ENCODE peak calls at places on chromosome 17, in seven cellular contexts. O is heart left ventricle, G is sigmoid colon, P is fibroblast of lung, N is upper lobe of right lung, U is neural progenitor cell, T is prostate gland. Q is an unnamed sample. For H3K27me3, the result is how much of the 10 kb centered on the place peaks cover.

GRCh38 chr17:71217769-71218168 is 903.1 kb upstream of the SOX9 start:
- DNase-seq in P (no peak), U (no peak), O (no peak), T (no peak), G (no peak), N (no peak), Q (no peak)

GRCh38 chr17:74748279-74748528 is 224 bp upstream of the NHERF1 start:
- DNase-seq in G (no peak), N (no peak), U (no peak), O (no peak), T (no peak), P (no peak), Q (no peak)

GRCh38 chr17:80195671-80196529 is 24.2 kb downstream of the SGSH start:
- DNase-seq in N (no peak), G (no peak), T (no peak), U (peak), O (no peak), P (no peak), Q (no peak)

GRCh38 chr17:79654960-79655382 is 44.1 kb upstream of the RBFOX3 start:
- DNase-seq in U (no peak), T (peak), N (peak), O (no peak), P (no peak), G (peak), Q (no peak)

GRCh38 chr17:30975042-30975820 is 4.4 kb downstream of the RNF135 start:
- DNase-seq in T (no peak), N (no peak), O (no peak), P (no peak), U (no peak), G (no peak), Q (no peak)

GRCh38 chr17:199195-199604 is 17.8 kb upstream of the DOC2B start:
- DNase-seq in N (no peak), P (peak), G (peak), T (no peak), U (no peak), O (no peak), Q (no peak)

GRCh38 chr17:65446838-65447526 is 114.5 kb downstream of the AXIN2 start:
- DNase-seq in G (no peak), T (no peak), N (no peak), P (no peak), U (no peak), O (no peak), Q (no peak)

GRCh38 chr17:6240001-6240400 is 169.8 kb downstream of the WSCD1 start:
- DNase-seq in O (no peak), N (no peak), U (no peak), T (no peak), G (no peak), P (no peak), Q (no peak)

GRCh38 chr17:37796081-37796480 is 51.2 kb upstream of the HNF1B start:
- DNase-seq in O (no peak), G (no peak), T (no peak), P (no peak), U (no peak), N (no peak), Q (no peak)

GRCh38 chr17:83201206-83202001 is 122.0 kb downstream of the METRNL start:
- DNase-seq in T (peak), U (no peak), N (no peak), O (peak), P (no peak), G (peak), Q (no peak)

GRCh38 chr17:46732754-46733398 is 85.6 kb downstream of the WNT3 start:
- DNase-seq in T (no peak), P (no peak), N (no peak), U (peak), G (no peak), O (no peak), Q (no peak)

GRCh38 chr17:47292206-47292605 is 31.5 kb upstream of the EFCAB13 start:
- DNase-seq in G (no peak), U (no peak), T (no peak), P (no peak), N (no peak), O (no peak), Q (no peak)

GRCh38 chr17:19867094-19867653 is 562 bp downstream of the ULK2 start:
- DNase-seq in T (peak), O (peak), P (peak), G (peak), N (peak), U (peak), Q (no peak)
- TF ChIP-seq CTCF in T (peak), O (peak), P (peak), G (no peak), N (peak), U (peak), Q (peak)

GRCh38 chr17:42632949-42633444 is 23.5 kb downstream of the TUBG1 start:
- DNase-seq in O (no peak), G (no peak), N (no peak), P (no peak), U (no peak), T (no peak), Q (no peak)
- H3K27ac ChIP-seq in O (no peak), G (no peak), N (no peak), P (no peak), U (no peak), T (no peak), Q (no peak)

GRCh38 chr17:36752096-36752888 is 150.9 kb downstream of the MRM1 start:
- DNase-seq in T (no peak), U (no peak), O (no peak), N (no peak), G (no peak), P (no peak), Q (no peak)
- H3K27me3 ChIP-seq in T (under half), U (under half), O (under half), N (under half), G (under half), P (under half), Q (under half)

DNA sequence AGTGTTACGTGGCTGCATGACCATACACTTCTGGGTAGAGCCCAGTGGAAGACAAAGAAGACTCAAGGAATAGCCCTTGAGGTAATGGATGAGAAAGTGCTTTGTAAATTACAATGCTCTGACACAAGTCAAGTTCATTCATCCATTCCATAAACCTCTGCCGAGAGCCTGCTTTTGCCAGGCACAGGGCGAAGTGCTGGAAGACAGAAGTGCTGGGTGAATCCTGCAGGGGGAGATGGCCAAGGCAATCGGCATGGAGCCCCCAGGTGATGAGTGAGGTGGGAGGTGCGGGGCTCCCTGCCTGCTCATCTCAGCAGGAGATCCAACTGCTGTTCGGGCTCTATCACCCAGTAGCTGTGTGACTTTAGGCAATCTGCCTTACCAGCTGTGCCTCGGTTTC is 2.8 kb upstream of the SOCS3 start:
- DNase-seq in N (no peak), G (no peak), O (no peak), U (no peak), P (no peak), T (no peak), Q (no peak)
- TF ChIP-seq CTCF in N (no peak), G (no peak), O (no peak), U (no peak), P (no peak), T (no peak), Q (peak)

GRCh38 chr17:58219007-58219788 is at the start of gene MKS1:
- DNase-seq in G (peak), T (peak), O (peak), N (peak), U (peak), P (peak), Q (peak)

GRCh38 chr17:58224315-58224714 is 5.3 kb upstream of the MKS1 start:
- DNase-seq in U (no peak), P (peak), G (no peak), T (no peak), O (no peak), N (no peak), Q (no peak)

GRCh38 chr17:58215685-58216084 is 3.4 kb downstream of the MKS1 start:
- DNase-seq in O (no peak), P (no peak), N (no peak), G (no peak), U (no peak), T (no peak), Q (no peak)

GRCh38 chr17:58219789-58220183 is 731 bp upstream of the MKS1 start:
- DNase-seq in O (no peak), U (no peak), P (no peak), N (no peak), T (peak), G (no peak), Q (no peak)
- H3K27ac ChIP-seq in O (peak), U (no peak), P (no peak), N (peak), T (peak), G (peak), Q (no peak)

DNA sequence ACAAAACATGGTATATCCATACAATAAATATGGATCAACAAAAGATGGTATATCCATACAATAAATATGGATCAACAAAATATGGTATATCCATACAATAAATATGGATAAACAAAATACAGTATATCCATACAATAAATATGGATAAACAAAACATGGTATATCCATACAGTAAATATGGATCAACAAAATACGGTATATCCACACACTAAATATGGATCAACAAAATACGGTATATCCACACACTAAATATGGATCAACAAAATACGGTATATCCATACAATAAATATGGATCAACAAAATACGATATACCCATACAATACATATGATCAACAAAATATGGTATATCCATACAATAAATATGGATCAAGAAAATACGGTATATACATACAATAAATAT is 8.1 kb downstream of the METTL16 start:
- DNase-seq in G (no peak), U (no peak), P (no peak), N (no peak), O (no peak), T (no peak), Q (no peak)
- H3K27me3 ChIP-seq in G (under half), U (under half), P (under half), N (under half), O (under half), T (under half), Q (under half)

DNA sequence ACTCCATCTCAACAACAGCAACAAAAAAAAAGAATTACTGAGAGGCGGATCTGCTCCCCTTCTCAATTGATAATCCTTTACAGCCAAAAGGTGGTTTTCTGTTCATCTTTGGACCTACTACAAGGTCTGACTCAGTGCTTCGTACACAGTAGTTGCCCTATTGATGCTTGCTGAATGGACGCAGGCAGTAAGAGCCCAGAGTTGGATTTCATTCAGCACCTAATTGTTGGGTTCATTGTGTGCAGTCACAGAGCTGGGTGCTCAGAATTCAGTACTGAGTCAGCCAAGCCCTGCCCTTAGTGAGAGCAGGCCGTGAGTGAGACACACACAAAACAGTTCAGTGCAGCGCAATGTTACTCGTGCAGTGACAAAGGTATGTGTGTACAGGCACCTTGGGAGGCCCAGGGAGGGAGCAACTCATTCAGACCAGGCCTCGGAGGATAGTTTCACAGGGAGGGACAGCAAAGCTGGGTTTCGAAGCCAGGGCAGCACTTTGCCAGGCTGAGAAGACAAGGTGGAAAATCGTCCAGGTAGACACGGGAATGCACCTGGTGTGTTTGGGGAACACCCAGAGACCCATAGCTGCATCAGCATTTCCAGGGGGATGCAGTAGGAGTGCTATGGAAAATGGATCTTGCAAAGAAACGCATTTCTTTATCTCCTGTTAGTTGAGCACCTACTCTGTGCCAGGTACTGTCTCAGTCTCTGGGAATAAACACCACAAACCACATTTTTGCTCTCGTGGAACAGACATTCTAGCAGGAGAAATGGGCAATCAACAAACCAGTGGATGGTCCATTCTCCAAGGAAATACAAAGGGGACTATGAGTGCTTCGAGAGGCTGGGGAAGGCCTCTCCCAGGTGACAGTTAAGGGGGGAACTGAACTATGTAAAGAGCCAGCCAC is 18.1 kb upstream of the KRT17 start:
- DNase-seq in U (no peak), G (no peak), N (no peak), O (no peak), P (no peak), T (no peak), Q (no peak)
- TF ChIP-seq CTCF in U (no peak), G (no peak), N (no peak), O (no peak), P (no peak), T (no peak), Q (no peak)

DNA sequence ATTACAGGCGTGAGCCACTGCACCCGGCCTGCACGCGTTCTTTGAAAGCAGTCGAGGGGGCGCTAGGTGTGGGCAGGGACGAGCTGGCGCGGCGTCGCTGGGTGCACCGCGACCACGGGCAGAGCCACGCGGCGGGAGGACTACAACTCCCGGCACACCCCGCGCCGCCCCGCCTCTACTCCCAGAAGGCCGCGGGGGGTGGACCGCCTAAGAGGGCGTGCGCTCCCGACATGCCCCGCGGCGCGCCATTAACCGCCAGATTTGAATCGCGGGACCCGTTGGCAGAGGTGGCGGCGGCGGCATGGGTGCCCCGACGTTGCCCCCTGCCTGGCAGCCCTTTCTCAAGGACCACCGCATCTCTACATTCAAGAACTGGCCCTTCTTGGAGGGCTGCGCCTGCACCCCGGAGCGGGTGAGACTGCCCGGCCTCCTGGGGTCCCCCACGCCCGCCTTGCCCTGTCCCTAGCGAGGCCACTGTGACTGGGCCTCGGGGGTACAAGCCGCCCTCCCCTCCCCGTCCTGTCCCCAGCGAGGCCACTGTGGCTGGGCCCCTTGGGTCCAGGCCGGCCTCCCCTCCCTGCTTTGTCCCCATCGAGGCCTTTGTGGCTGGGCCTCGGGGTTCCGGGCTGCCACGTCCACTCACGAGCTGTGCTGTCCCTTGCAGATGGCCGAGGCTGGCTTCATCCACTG is at the start of gene BIRC5:
- DNase-seq in T (peak), N (peak), G (peak), P (peak), U (peak), O (peak), Q (peak)
- H3K27ac ChIP-seq in T (no peak), N (no peak), G (no peak), P (peak), U (no peak), O (no peak), Q (peak)

GRCh38 chr17:34902761-34903325 is 58.4 kb downstream of the CCT6B start:
- DNase-seq in O (no peak), T (no peak), G (no peak), P (no peak), N (no peak), U (peak), Q (no peak)
- H3K27me3 ChIP-seq in O (under half), T (under half), G (under half), P (under half), N (under half), U (under half), Q (under half)

DNA sequence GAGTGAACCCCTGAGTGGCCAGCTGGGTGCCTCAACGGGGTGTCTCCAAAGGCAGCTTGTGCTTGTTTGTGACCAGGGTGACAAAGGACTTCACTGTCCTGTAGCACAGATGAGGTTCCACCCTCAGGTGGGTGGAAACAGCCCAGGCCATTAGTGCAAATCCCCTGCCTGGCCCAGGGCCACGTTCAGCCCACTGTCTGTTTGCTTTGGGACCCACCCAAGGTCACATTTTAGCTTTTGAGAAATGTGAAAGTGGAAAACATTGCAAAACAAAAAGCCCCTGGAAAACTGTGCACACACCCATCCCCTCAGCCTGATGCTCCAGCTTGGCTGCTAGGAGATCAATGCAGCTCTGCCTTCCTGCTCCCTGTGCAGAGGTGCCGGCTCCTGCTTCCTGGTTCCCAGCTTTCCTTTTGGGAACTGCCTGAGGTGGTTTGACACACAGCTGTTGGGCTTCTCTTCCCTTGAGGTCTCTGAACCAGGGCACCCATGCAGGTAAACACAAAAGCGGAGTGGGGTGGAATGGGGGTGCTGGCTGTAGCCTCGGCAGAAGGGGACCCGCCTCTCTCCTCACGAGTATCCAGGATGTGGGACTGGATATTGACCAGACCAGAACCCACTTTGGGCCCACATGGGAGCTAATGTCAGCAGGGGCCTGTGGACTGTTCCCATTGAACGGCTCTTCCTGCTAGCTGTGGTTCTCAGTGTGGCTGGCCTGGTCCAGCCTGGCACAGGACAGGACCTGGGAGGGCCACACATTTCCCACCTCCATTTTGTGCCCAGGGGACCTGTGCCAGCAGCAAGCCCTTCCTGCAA is 7.9 kb upstream of the SPHK1 start:
- DNase-seq in N (no peak), O (no peak), P (no peak), G (no peak), T (no peak), U (no peak), Q (no peak)
- TF ChIP-seq CTCF in N (no peak), O (no peak), P (no peak), G (no peak), T (no peak), U (no peak), Q (no peak)

Q was measured in AG04450.